ENCODE peak calls at places on chromosomes 2 and 18, in nine cellular contexts. P, X, M, E, Y, T, I, W and K are unnamed samples.

GRCh38 chr2:217657252-217657651 is 345.5 kb downstream of the TNS1 start:
- DNase-seq in X (no peak), M (no peak), I (no peak), T (no peak), W (no peak), P (no peak), E (no peak), Y (no peak), K (no peak)

GRCh38 chr2:240532032-240532775 is 25.6 kb downstream of the ANKMY1 start:
- DNase-seq in Y (no peak), P (no peak), M (no peak), E (no peak), X (no peak), T (no peak), I (no peak), W (no peak), K (no peak)

GRCh38 chr2:157793053-157793612 is 83.0 kb downstream of the ACVR1 start:
- DNase-seq in W (no peak), T (no peak), M (no peak), Y (no peak), P (no peak), E (no peak), X (no peak), I (no peak), K (no peak)

GRCh38 chr2:209114588-209114987 is 309.3 kb upstream of the MAP2 start:
- DNase-seq in E (no peak), Y (no peak), W (no peak), P (no peak), M (no peak), X (no peak), I (no peak), T (no peak), K (no peak)

GRCh38 chr2:122988395-122989221 is 1036.5 kb upstream of the CNTNAP5 start:
- DNase-seq in T (no peak), M (no peak), W (no peak), Y (no peak), P (peak), I (no peak), X (peak), E (no peak), K (no peak)

GRCh38 chr2:226999676-227000075 is 163.8 kb downstream of the RHBDD1 start:
- DNase-seq in E (no peak), M (no peak), Y (no peak), X (no peak), I (no peak), W (no peak), P (no peak), T (no peak), K (no peak)

GRCh38 chr2:231856959-231857358 is 69.2 kb downstream of the NPPC start:
- DNase-seq in E (no peak), M (no peak), W (no peak), Y (no peak), T (no peak), I (no peak), P (no peak), X (no peak), K (no peak)

GRCh38 chr2:174597347-174598047 is at the start of gene WIPF1:
- DNase-seq in T (no peak), E (no peak), X (no peak), I (no peak), W (no peak), M (peak), Y (no peak), P (no peak), K (no peak)

GRCh38 chr18:22883189-22883588 is 49.9 kb upstream of the RBBP8 start:
- DNase-seq in M (no peak), X (peak), W (no peak), T (no peak), Y (no peak), E (no peak), I (no peak), P (peak), K (no peak)

GRCh38 chr2:52611757-52612156 is 1155.8 kb upstream of the CHAC2 start:
- DNase-seq in I (no peak), P (no peak), W (no peak), X (no peak), M (no peak), Y (no peak), E (no peak), T (no peak), K (no peak)

GRCh38 chr2:34266908-34267697 is 668.0 kb upstream of the FAM98A start:
- DNase-seq in X (no peak), W (no peak), P (no peak), M (no peak), Y (no peak), I (no peak), T (no peak), E (no peak), K (no peak)

GRCh38 chr18:43420950-43421349 is 143.7 kb upstream of the SYT4 start:
- DNase-seq in E (no peak), W (no peak), Y (no peak), I (no peak), X (peak), T (no peak), M (no peak), P (peak), K (no peak)

GRCh38 chr2:66494708-66495107 is 59.8 kb downstream of the MEIS1 start:
- DNase-seq in M (peak), Y (peak), X (no peak), P (no peak), T (peak), I (no peak), E (no peak), W (no peak), K (peak)

GRCh38 chr18:64208531-64208930 is 59.6 kb upstream of the LINC00305 start:
- DNase-seq in M (no peak), P (no peak), X (no peak), I (no peak), W (no peak), Y (no peak), E (no peak), T (no peak), K (no peak)

GRCh38 chr2:143758629-143759330 is 629.6 kb downstream of the ARHGAP15 start:
- DNase-seq in E (no peak), Y (no peak), W (no peak), P (peak), I (no peak), X (no peak), T (no peak), M (peak), K (no peak)

GRCh38 chr18:11872479-11873136 is 21.4 kb downstream of the CHMP1B start:
- DNase-seq in T (no peak), W (no peak), X (peak), P (peak), E (no peak), Y (no peak), M (no peak), I (no peak), K (no peak)